ENCODE peak calls at places on chromosomes 5 and 9, in eight cellular contexts. W, M, T, E, I, Z, A and S are unnamed samples.

GRCh38 chr5:115844321-115844817 is 2.6 kb downstream of the AP3S1 start:
- DNase-seq in T (no peak), A (no peak), M (no peak), I (no peak), Z (no peak), W (no peak), E (no peak), S (no peak)

GRCh38 chr5:123438244-123438643 is 15.0 kb upstream of the CEP120 start:
- DNase-seq in E (no peak), M (no peak), Z (no peak), W (no peak), T (no peak), I (no peak), A (no peak), S (no peak)

GRCh38 chr5:132269635-132270344 is 12.3 kb downstream of the PDLIM4 start:
- DNase-seq in A (peak), W (no peak), T (no peak), Z (no peak), I (no peak), M (no peak), E (no peak), S (no peak)

GRCh38 chr5:161432798-161433197 is 113.7 kb downstream of the GABRB2 start:
- DNase-seq in I (no peak), T (no peak), M (no peak), E (no peak), A (no peak), W (no peak), Z (no peak), S (no peak)

GRCh38 chr5:162990063-162990462 is 447.3 kb upstream of the CCNG1 start:
- DNase-seq in A (no peak), E (no peak), W (no peak), M (no peak), Z (no peak), T (no peak), I (no peak), S (peak)

GRCh38 chr9:122931851-122932199 is 513 bp upstream of the ZBTB26 start:
- DNase-seq in T (no peak), E (no peak), A (no peak), Z (no peak), I (no peak), W (no peak), M (no peak), S (no peak)

GRCh38 chr9:88092699-88093359 is 45.4 kb downstream of the SPATA31C2 start:
- DNase-seq in I (peak), A (no peak), Z (no peak), T (no peak), E (no peak), M (no peak), W (no peak), S (no peak)

GRCh38 chr9:130518943-130519772 is 60.2 kb upstream of the FUBP3 start:
- DNase-seq in I (peak), M (no peak), A (no peak), W (no peak), T (no peak), E (peak), Z (no peak), S (no peak)

GRCh38 chr9:133670466-133670865 is 34.3 kb downstream of the DBH start:
- DNase-seq in A (no peak), T (no peak), W (no peak), I (no peak), M (no peak), E (no peak), Z (no peak), S (no peak)

GRCh38 chr5:68315679-68316271 is 100.2 kb downstream of the PIK3R1 start:
- DNase-seq in T (peak), A (no peak), E (no peak), Z (no peak), I (no peak), W (no peak), M (no peak), S (no peak)

GRCh38 chr5:36090033-36090432 is 23.4 kb upstream of the UGT3A2 start:
- DNase-seq in I (peak), M (no peak), E (peak), W (peak), Z (no peak), T (no peak), A (no peak), S (peak)

GRCh38 chr5:92086059-92086811 is 703.1 kb upstream of the ARRDC3 start:
- DNase-seq in E (no peak), I (no peak), M (no peak), Z (no peak), T (no peak), W (no peak), A (no peak), S (no peak)

GRCh38 chr9:80842383-80842782 is 847.0 kb downstream of the TLE1 start:
- DNase-seq in E (no peak), Z (no peak), I (no peak), W (no peak), A (no peak), T (no peak), M (no peak), S (no peak)

GRCh38 chr9:94713446-94714185 is 12.9 kb upstream of the AOPEP start:
- DNase-seq in M (no peak), Z (no peak), W (no peak), A (no peak), T (no peak), E (no peak), I (no peak), S (no peak)
- H3K27ac ChIP-seq in M (no peak), Z (no peak), W (no peak), A (no peak), T (no peak), E (no peak), I (no peak), S (no peak)

DNA sequence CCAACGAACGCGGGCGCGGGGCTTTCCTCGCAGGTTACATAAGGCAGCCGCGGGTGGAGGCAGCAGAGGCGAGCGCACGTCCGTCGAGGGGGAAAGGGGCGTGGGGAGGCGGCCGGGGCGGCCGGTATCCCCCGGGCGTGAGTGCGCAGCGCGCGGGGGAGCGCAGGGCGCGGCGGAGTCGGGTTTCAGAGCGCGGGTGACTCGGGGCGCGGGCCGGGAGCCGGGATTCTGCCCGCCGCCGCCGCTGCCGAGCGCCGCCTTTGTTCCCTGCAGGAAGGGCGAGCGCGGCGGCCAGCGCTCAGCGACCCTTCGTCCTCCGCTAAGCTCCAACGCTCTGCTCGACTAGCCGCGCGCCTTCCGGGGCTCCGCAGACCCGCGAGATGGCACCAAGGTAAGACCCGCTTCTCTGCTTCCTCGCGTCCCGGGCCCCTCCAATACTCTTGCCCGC is at the start of gene COL15A1:
- DNase-seq in Z (peak), T (no peak), M (peak), I (peak), A (peak), E (peak), W (peak), S (peak)
- H3K4me3 ChIP-seq in Z (peak), T (no peak), M (peak), I (peak), A (peak), E (peak), W (peak), S (peak)

DNA sequence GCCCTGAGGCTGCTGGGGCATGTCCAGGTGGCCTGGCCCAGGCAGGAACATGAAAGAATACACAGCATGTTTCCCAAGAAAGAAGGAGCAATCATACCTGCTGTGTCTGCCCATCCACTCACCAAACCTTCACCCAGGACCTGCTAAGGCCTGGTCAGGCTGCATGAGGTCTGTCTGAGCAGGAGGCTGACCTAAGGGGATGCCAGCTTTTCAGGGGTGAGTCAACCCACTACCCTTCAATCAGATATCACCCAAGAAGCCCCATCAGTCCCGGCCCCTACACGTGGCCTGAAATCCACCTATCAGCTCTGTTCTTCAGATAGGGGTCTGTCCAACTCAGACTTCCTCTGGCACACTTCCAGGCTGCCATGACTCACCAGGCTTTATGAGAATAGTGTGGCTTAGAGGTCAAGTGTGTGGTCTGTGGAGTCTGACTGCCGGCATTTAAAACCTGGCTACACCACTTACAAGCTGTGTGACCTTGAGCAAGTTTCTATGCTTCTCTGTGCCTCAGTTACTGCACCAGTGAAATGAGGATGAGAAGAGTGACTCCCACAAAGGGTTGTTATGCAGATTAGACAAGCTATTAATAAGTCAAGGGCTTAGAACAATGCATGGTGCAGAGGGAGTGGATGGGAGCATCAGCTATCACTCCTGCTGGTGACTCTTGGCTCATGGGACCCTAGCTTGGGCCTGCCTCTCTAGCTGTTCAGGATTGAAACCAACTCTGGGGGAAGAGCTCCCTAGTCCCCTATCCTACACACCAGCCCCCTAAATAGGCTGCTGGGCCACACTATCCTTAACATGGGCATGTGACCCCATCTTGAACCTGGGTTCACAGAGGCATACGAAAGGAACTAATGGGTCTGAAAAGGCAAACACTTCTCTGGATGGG is 130.3 kb downstream of the PAX5 start:
- DNase-seq in M (no peak), E (peak), I (no peak), W (peak), A (no peak), T (peak), Z (no peak), S (peak)
- H3K27ac ChIP-seq in M (no peak), E (no peak), I (no peak), W (no peak), A (no peak), T (no peak), Z (no peak), S (no peak)

GRCh38 chr9:137878146-137878941 is 762 bp downstream of the CACNA1B start:
- DNase-seq in I (peak), T (no peak), Z (no peak), A (peak), E (peak), W (no peak), M (no peak), S (peak)
- H3K4me3 ChIP-seq in I (peak), T (no peak), Z (peak), A (peak), E (no peak), W (no peak), M (peak), S (no peak)

DNA sequence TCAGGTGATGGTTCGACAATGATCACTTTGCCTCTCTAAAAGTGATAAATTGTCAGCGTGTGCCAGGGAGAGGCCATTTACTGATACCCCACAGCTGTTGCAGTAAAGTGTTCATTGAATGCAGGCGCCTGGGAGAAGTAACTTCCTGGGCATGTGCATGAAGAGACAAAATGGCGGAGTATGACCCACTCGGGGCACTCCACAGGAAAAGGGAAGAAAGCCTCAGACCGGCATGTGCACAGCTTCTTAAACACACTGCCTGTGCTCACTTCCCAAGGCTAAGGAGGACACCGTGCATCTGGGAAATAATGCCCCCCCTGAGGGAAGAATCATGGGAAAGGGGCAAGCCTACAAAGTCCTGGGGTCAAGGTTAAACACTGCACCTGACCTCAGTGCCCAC is 329.5 kb downstream of the ICE1 start:
- DNase-seq in W (no peak), E (no peak), I (no peak), T (peak), A (no peak), M (no peak), Z (no peak), S (no peak)
- H3K27ac ChIP-seq in W (no peak), E (no peak), I (no peak), T (peak), A (no peak), M (no peak), Z (no peak), S (no peak)

GRCh38 chr9:92807757-92808725 is 43.4 kb upstream of the BICD2 start:
- DNase-seq in Z (no peak), M (peak), T (no peak), I (peak), W (no peak), E (peak), A (no peak), S (no peak)
- H3K4me3 ChIP-seq in Z (peak), M (peak), T (no peak), I (peak), W (peak), E (no peak), A (no peak), S (peak)

DNA sequence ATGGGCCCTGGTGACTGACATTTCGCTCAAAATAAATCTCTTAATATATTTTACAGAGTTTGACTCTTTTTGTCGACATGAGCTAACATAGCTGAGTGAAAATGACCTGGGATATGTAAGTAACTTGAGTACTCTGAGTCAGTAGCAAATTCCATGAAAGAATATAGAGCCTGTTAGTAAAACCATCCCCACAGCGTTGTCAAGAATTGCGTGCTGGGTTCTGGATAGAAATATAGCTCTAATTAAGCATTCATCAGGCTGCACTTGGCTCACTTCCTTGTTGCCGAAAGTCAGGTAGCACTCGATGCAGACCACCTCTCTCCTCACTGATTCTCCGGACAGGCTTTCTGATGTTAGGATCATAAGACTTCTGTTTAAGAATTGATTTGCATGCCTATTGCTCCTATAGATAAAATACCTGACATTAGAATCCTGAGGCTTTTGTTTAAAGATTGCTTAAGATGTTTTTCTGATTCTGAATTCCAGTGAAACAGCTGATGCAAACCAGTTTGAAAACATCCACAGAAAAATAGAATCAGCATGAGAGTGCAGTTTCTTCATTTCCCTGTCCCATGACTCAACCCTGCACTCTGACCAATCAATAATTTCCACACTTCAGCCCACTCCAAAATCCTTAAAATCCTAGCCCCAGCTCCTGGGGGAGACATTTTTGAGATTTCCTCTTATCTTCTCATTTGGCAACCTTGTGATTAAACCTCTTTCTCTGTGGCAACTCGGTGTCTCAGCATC is 310.6 kb downstream of the DIRAS2 start:
- DNase-seq in W (peak), A (no peak), I (no peak), T (no peak), E (no peak), M (no peak), Z (no peak), S (no peak)
- H3K27ac ChIP-seq in W (peak), A (no peak), I (no peak), T (no peak), E (no peak), M (no peak), Z (no peak), S (no peak)

DNA sequence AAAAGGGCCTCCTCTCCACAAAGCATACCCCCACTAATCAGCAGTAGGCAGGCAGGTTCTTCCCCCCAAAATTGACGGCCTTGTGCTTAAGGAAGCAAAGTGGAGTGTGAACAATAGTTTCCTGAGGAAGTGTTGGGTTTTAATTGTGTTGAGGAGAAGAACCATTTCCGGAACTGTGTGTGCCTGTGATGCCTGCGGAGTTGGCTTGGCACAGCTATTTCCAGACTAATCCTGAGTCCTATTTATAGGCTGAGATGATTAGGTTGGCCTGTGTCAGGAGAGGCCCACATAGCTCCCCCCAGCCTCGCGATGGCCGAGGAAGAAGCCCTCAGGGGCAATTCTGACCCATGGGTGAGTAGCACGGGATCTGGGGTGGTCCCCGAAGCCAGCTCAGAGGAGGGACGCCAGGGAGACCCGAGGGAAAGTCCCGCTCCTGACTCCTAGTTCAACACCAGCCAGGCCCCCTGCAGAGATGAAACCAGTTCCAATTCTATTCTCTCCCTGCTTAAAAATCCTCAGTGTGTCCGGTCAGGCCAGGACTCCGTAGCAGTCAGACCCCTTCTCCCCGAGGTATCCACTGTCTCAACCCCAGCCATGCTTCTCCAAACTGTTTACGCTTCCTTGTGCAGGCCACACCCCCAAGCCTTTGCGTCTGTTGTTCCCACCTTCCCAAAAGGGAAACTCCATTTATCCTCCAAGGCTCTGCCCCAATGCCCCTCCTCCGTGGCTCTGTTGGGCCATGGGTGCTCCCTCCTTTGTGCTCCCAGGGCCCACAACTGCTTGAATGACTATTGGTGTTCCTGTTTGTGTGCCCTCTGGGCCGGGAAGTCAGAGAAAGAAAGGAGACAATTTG is 18.1 kb downstream of the GSN start:
- DNase-seq in A (peak), W (peak), E (no peak), I (peak), M (peak), T (no peak), Z (peak), S (no peak)
- H3K4me3 ChIP-seq in A (no peak), W (peak), E (no peak), I (peak), M (peak), T (no peak), Z (peak), S (no peak)

DNA sequence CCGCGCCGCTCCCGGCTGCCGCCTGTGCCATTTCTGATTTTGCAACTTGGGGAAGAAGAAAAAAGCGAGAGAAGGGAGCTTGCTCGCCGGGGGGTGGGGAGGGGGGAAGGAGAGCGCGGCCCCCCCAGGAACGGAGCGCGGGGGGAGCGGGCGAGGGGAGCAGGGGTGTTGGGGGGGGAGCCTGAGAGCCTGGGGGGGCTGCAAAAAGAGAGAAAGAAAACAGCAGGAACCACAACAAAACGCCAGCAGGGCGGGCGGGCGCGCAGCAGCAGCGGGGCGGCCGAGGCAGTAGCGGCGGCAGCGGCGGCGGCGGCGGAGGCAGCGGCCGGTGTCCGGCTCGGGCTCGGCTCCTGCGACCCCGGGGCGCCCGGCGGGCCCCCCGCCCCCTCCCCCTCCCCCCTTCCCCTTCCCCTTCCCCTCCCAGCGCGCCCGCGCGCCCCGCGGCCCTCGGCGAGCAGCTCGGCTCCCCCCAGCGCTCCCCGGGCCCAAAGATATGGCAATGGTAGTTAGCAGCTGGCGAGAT is 1.6 kb downstream of the NR2F1 start:
- DNase-seq in I (peak), T (no peak), W (no peak), Z (no peak), E (peak), A (peak), M (no peak), S (no peak)
- H3K27ac ChIP-seq in I (no peak), T (no peak), W (peak), Z (no peak), E (no peak), A (no peak), M (no peak), S (no peak)